ENCODE peak calls at places on chromosomes 7 and 10, in seven cellular contexts. J is HepG2, K is H1, U is stomach, E is transverse colon, M is HCT116, T is esophagus muscularis mucosa. V is an unnamed sample.
A peak's percentile ranks its signal among the peaks of the same experiment; 100 is the strongest.

GRCh38 chr7:100342761-100343160 is 15.2 kb upstream of the PILRB start:
- DNase-seq in K (no peak), J (no peak), M (no peak), U (no peak), T (no peak), E (no peak), V (no peak)

GRCh38 chr10:68001000-68001399 is 74.1 kb downstream of the HERC4 start:
- DNase-seq in U (no peak), T (no peak), M (no peak), K (no peak), J (no peak), E (no peak), V (no peak)

GRCh38 chr7:152989889-152990380 is 230.4 kb downstream of the ACTR3B start:
- DNase-seq in U (no peak), M (no peak), T (no peak), E (no peak), K (no peak), J (peak; percentile 31), V (no peak)

GRCh38 chr7:77536017-77536412 is 1.1 kb upstream of the PTPN12 start:
- DNase-seq in E (no peak), J (no peak), U (no peak), T (no peak), K (no peak), M (no peak), V (no peak)

GRCh38 chr7:87110778-87111177 is 41.5 kb upstream of the DMTF1 start:
- DNase-seq in T (no peak), E (no peak), K (no peak), J (peak; percentile 36), U (no peak), M (no peak), V (no peak)

GRCh38 chr10:129580897-129581296 is 113.9 kb downstream of the MGMT start:
- DNase-seq in E (no peak), U (no peak), M (no peak), T (no peak), J (no peak), K (no peak), V (no peak)

GRCh38 chr7:80499350-80499955 is 12.4 kb downstream of the GNAT3 start:
- DNase-seq in K (peak; percentile 33), T (no peak), J (peak; percentile 72), E (no peak), M (peak; percentile 87), U (no peak), V (no peak)

GRCh38 chr10:44973323-44974081 is 5.1 kb downstream of the DEPP1 start:
- DNase-seq in M (no peak), U (no peak), K (no peak), T (no peak), J (no peak), E (no peak), V (peak; percentile 49)

GRCh38 chr10:25083546-25084111 is 67.2 kb downstream of the THNSL1 start:
- DNase-seq in J (no peak), T (peak; percentile 68), E (no peak), K (no peak), M (no peak), U (no peak), V (no peak)

GRCh38 chr10:70053896-70054641 is 1.4 kb downstream of the MACROH2A2 start:
- DNase-seq in E (peak; percentile 23), J (peak; percentile 20), K (no peak), T (no peak), M (peak; percentile 15), U (no peak), V (peak; percentile 18)

GRCh38 chr7:48006866-48007265 is 22.0 kb downstream of the SUN3 start:
- DNase-seq in M (no peak), U (no peak), J (no peak), K (no peak), T (no peak), E (no peak), V (no peak)

GRCh38 chr7:100894860-100895700 is 608 bp downstream of the ACHE start:
- DNase-seq in K (peak; percentile 58), M (no peak), E (peak; percentile 62), J (no peak), T (no peak), U (peak; percentile 50), V (no peak)

GRCh38 chr7:137772748-137773147 is 74.0 kb downstream of the DGKI start:
- DNase-seq in J (no peak), M (no peak), U (no peak), E (no peak), K (no peak), T (no peak), V (no peak)

GRCh38 chr10:76035728-76036409 is 604.4 kb downstream of the LRMDA start:
- DNase-seq in M (no peak), J (no peak), E (no peak), T (no peak), K (no peak), U (no peak), V (no peak)

GRCh38 chr10:86321568-86321967 is 45.0 kb downstream of the GRID1 start:
- DNase-seq in K (no peak), U (no peak), T (no peak), E (no peak), M (no peak), J (no peak), V (no peak)

GRCh38 chr10:52229271-52229931 is 84.7 kb upstream of the DKK1 start:
- DNase-seq in U (no peak), J (no peak), T (no peak), M (no peak), K (no peak), E (no peak), V (no peak)

GRCh38 chr7:74387606-74388005 is 66.1 kb upstream of the GTF2IRD1 start:
- DNase-seq in T (no peak), K (no peak), M (no peak), J (no peak), U (peak; percentile 85), E (no peak), V (no peak)

GRCh38 chr7:2782565-2782964 is 61.5 kb downstream of the GNA12 start:
- DNase-seq in E (no peak), T (no peak), J (no peak), M (no peak), K (no peak), U (no peak), V (no peak)

GRCh38 chr10:92692697-92693533 is 3.2 kb downstream of the HHEX start:
- DNase-seq in T (no peak), J (no peak), U (no peak), M (no peak), K (no peak), E (no peak), V (no peak)

GRCh38 chr7:676972-677385 is 49.5 kb upstream of the DNAAF5 start:
- DNase-seq in U (no peak), J (no peak), M (no peak), K (no peak), E (no peak), T (no peak), V (no peak)

GRCh38 chr7:31107106-31108090 is 55.3 kb downstream of the ADCYAP1R1 start:
- DNase-seq in J (no peak), M (no peak), E (no peak), T (peak; percentile 82), U (no peak), K (no peak), V (no peak)

GRCh38 chr10:108393111-108393510 is 1228.6 kb upstream of the SORCS1 start:
- DNase-seq in U (peak; percentile 74), J (no peak), M (no peak), E (no peak), K (no peak), T (no peak), V (no peak)

GRCh38 chr10:19164461-19164860 is 115.9 kb downstream of the MALRD1 start:
- DNase-seq in E (no peak), K (no peak), M (no peak), T (no peak), J (no peak), U (no peak), V (no peak)

GRCh38 chr7:91554893-91555292 is 290.7 kb downstream of the FZD1 start:
- DNase-seq in T (no peak), J (no peak), M (no peak), U (no peak), K (no peak), E (no peak), V (no peak)

GRCh38 chr10:60467202-60467546 is 77.5 kb upstream of the ANK3 start:
- DNase-seq in E (no peak), M (no peak), J (no peak), K (no peak), U (no peak), T (no peak), V (no peak)

GRCh38 chr10:103605359-103606156 is 112.1 kb downstream of the NEURL1 start:
- DNase-seq in J (peak; percentile 33), T (no peak), U (peak; percentile 53), K (peak; percentile 31), E (peak; percentile 60), M (peak; percentile 28), V (peak; percentile 45)

GRCh38 chr7:139563856-139564255 is 40.4 kb downstream of the CLEC2L start:
- DNase-seq in J (no peak), U (no peak), T (no peak), E (no peak), M (no peak), K (no peak), V (no peak)

DNA sequence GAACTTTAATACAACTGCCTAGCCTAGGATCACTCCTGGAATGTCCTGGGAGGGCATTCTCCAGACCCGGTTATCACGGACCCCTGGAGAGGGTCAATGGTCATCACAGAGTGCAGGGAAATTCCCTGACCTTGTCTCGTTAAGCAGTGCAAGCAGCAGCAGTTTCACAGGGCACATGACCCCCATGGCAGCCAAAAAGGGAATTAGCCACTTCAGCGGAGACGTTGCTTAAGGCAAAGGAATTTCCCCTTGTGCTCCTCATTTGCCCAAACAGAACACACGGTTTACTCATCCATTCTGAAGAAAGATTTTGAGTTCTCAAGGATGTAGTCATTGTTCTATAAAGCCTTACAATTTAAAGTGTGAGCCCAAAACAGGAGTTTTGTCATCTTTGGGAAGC is 260.3 kb downstream of the SNX13 start:
- DNase-seq in K (no peak), T (no peak), J (no peak), U (no peak), E (peak; percentile 29), M (no peak), V (peak; percentile 24)
- H3K4me3 ChIP-seq in K (no peak overlapping the region), T (no peak overlapping the region), J (no peak overlapping the region), U (no peak overlapping the region), E (no peak overlapping the region), M (no peak overlapping the region), V (no peak overlapping the region)

GRCh38 chr10:110495731-110496552 is 1.8 kb upstream of the DUSP5 start:
- DNase-seq in K (no peak), E (peak; percentile 46), M (no peak), J (no peak), T (no peak), U (peak; percentile 29), V (no peak)
- H3K27ac ChIP-seq in K (no peak overlapping the region), E (peak overlapping the region; percentile 91), M (peak overlapping the region; percentile 65), J (no peak overlapping the region), T (peak overlapping the region; percentile 93), U (no peak overlapping the region), V (no peak overlapping the region)

GRCh38 chr10:101099901-101100300 is 31.2 kb upstream of the TLX1 start:
- DNase-seq in U (no peak), J (no peak), M (no peak), E (no peak), K (no peak), T (no peak), V (no peak)
- TF ChIP-seq POLR2AphosphoS5 in U (no peak), J (no peak), M (no peak), E (no peak), K (no peak), T (no peak), V (no peak)

DNA sequence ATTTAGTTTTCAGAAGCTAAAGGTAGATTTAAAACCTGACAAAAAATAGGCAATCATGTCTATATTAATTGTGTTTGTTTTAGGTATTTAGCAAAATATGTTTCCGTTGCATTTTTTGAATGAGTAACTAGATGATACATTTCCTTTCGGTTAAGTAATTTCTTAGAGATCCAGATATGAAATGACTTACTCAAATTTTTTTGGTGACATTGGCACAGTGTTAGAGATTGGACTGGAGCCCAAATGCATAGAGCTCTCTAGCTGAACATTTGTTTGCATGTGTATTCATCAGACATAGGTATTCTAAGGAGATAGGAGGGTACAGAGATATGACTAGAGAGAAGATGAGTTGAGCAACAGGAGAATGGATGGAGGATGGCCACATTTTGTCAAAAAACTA is 1.9 kb downstream of the BUB3 start:
- DNase-seq in M (no peak), E (no peak), T (no peak), U (no peak), J (no peak), K (no peak), V (no peak)
- H3K4me3 ChIP-seq in M (peak overlapping the region; percentile 93), E (no peak overlapping the region), T (no peak overlapping the region), U (no peak overlapping the region), J (peak overlapping the region; percentile 98), K (no peak overlapping the region), V (peak overlapping the region; percentile 93)

V was measured in HL-60.